ENCODE peak calls at places on chromosomes 4 and X, in five cellular contexts. One of them, this sample, is unnamed.

GRCh38 chr4:112882286-112882685 is 167.2 kb upstream of the ANK2 start:
- DNase-seq in AML-193: no peak
- DNase-seq in EH: no peak
- DNase-seq in GM03348: no peak
- DNase-seq in left ventricle myocardium superior: no peak
- DNase-seq in this sample: no peak

GRCh38 chr4:26406346-26406975 is 83.8 kb downstream of the CCKAR start:
- DNase-seq in AML-193: no peak
- DNase-seq in EH: peak
- DNase-seq in GM03348: no peak
- DNase-seq in left ventricle myocardium superior: no peak
- DNase-seq in this sample: peak

GRCh38 chr4:12499693-12500092 is 984.4 kb downstream of the RAB28 start:
- DNase-seq in AML-193: no peak
- DNase-seq in EH: no peak
- DNase-seq in GM03348: no peak
- DNase-seq in left ventricle myocardium superior: no peak
- DNase-seq in this sample: no peak

GRCh38 chrX:155767101-155767878 is 113.9 kb upstream of the VAMP7 start:
- DNase-seq in AML-193: peak
- DNase-seq in EH: peak
- DNase-seq in GM03348: peak
- DNase-seq in left ventricle myocardium superior: peak
- DNase-seq in this sample: no peak

GRCh38 chr4:78566834-78567501 is 15.4 kb downstream of the ANXA3 start:
- DNase-seq in AML-193: no peak
- DNase-seq in EH: no peak
- DNase-seq in GM03348: no peak
- DNase-seq in left ventricle myocardium superior: no peak
- DNase-seq in this sample: peak

GRCh38 chr4:147793973-147794690 is 62.2 kb downstream of the ARHGAP10 start:
- DNase-seq in AML-193: no peak
- DNase-seq in EH: no peak
- DNase-seq in GM03348: no peak
- DNase-seq in left ventricle myocardium superior: no peak
- DNase-seq in this sample: peak

GRCh38 chrX:149527705-149528104 is 13.1 kb upstream of the EOLA1 start:
- DNase-seq in AML-193: peak
- DNase-seq in EH: peak
- DNase-seq in GM03348: peak
- DNase-seq in left ventricle myocardium superior: no peak
- DNase-seq in this sample: peak

GRCh38 chrX:39777623-39778025 is 320.1 kb downstream of the BCOR start:
- DNase-seq in AML-193: no peak
- DNase-seq in EH: no peak
- DNase-seq in GM03348: no peak
- DNase-seq in left ventricle myocardium superior: no peak
- DNase-seq in this sample: peak

GRCh38 chrX:69055193-69055592 is 110.1 kb downstream of the PJA1 start:
- DNase-seq in AML-193: no peak
- DNase-seq in EH: no peak
- DNase-seq in GM03348: no peak
- DNase-seq in left ventricle myocardium superior: no peak
- DNase-seq in this sample: no peak

GRCh38 chrX:101051549-101052302 is at the start of gene TRMT2B:
- DNase-seq in AML-193: peak
- DNase-seq in EH: peak
- DNase-seq in GM03348: peak
- DNase-seq in left ventricle myocardium superior: peak
- DNase-seq in this sample: peak

GRCh38 chr4:57119054-57119651 is 9.0 kb upstream of the IGFBP7 start:
- DNase-seq in AML-193: no peak
- DNase-seq in EH: peak
- DNase-seq in GM03348: peak
- DNase-seq in left ventricle myocardium superior: peak
- DNase-seq in this sample: no peak

GRCh38 chr4:13413719-13414437 is 70.3 kb downstream of the RAB28 start:
- DNase-seq in AML-193: no peak
- DNase-seq in EH: no peak
- DNase-seq in GM03348: peak
- DNase-seq in left ventricle myocardium superior: no peak
- DNase-seq in this sample: peak

GRCh38 chr4:110705440-110705782 is 82.5 kb upstream of the PITX2 start:
- DNase-seq in AML-193: no peak
- DNase-seq in EH: no peak
- DNase-seq in GM03348: no peak
- DNase-seq in left ventricle myocardium superior: no peak
- DNase-seq in this sample: no peak

GRCh38 chrX:132292753-132293152 is 73.5 kb upstream of the RAP2C start:
- DNase-seq in AML-193: no peak
- DNase-seq in EH: peak
- DNase-seq in GM03348: peak
- DNase-seq in left ventricle myocardium superior: no peak
- DNase-seq in this sample: peak